ENCODE peak calls at places on chromosome 3, in ten cellular contexts. H, W, O, T, G, L, M, B, I and R are unnamed samples.

GRCh38 chr3:63974451-63974850 is 48.8 kb downstream of the PSMD6 start:
- DNase-seq in H (no peak), W (no peak), O (no peak), T (no peak), G (no peak), L (no peak), M (no peak), B (no peak), I (no peak), R (no peak)

GRCh38 chr3:112199622-112200316 is 66.7 kb upstream of the GCSAM start:
- DNase-seq in H (no peak), W (no peak), O (no peak), T (no peak), G (no peak), L (no peak), M (no peak), B (no peak), I (no peak), R (no peak)

GRCh38 chr3:109818081-109818480 is 480.7 kb upstream of the DPPA4 start:
- DNase-seq in H (no peak), W (no peak), O (no peak), T (no peak), G (no peak), L (no peak), M (no peak), B (no peak), I (no peak), R (no peak)

GRCh38 chr3:61848885-61849284 is 287.5 kb downstream of the PTPRG start:
- DNase-seq in H (no peak), W (no peak), O (no peak), T (peak; percentile 35), G (no peak), L (no peak), M (no peak), B (no peak), I (no peak), R (no peak)

GRCh38 chr3:71441925-71442620 is 141.5 kb downstream of the FOXP1 start:
- DNase-seq in H (no peak), W (no peak), O (no peak), T (no peak), G (peak; percentile 52), L (no peak), M (no peak), B (no peak), I (no peak), R (no peak)

GRCh38 chr3:47295322-47295721 is 12.6 kb downstream of the KLHL18 start:
- DNase-seq in H (no peak), W (no peak), O (no peak), T (no peak), G (no peak), L (no peak), M (no peak), B (no peak), I (no peak), R (no peak)

GRCh38 chr3:64163019-64163754 is 62.1 kb downstream of the PRICKLE2 start:
- DNase-seq in H (no peak), W (no peak), O (peak; percentile 36), T (no peak), G (no peak), L (no peak), M (no peak), B (no peak), I (no peak), R (no peak)

GRCh38 chr3:120170223-120170622 is 76.0 kb upstream of the GSK3B start:
- DNase-seq in H (peak; percentile 77), W (no peak), O (no peak), T (peak; percentile 29), G (no peak), L (no peak), M (no peak), B (no peak), I (no peak), R (peak; percentile 15)

GRCh38 chr3:83195243-83195642 is 1433.8 kb upstream of the GBE1 start:
- DNase-seq in H (no peak), W (no peak), O (no peak), T (no peak), G (no peak), L (no peak), M (no peak), B (no peak), I (no peak), R (no peak)

GRCh38 chr3:66552846-66553245 is 52.0 kb upstream of the LRIG1 start:
- DNase-seq in H (no peak), W (no peak), O (no peak), T (no peak), G (no peak), L (no peak), M (no peak), B (no peak), I (no peak), R (no peak)

GRCh38 chr3:123300056-123300455 is 98.3 kb downstream of the SEC22A start:
- DNase-seq in H (no peak), W (peak; percentile 68), O (no peak), T (no peak), G (no peak), L (no peak), M (no peak), B (no peak), I (no peak), R (no peak)

GRCh38 chr3:57959407-57960173 is 48.6 kb upstream of the FLNB start:
- DNase-seq in H (no peak), W (no peak), O (no peak), T (no peak), G (no peak), L (no peak), M (no peak), B (no peak), I (no peak), R (no peak)

GRCh38 chr3:98812851-98813374 is 49.8 kb downstream of the ST3GAL6 start:
- DNase-seq in H (no peak), W (no peak), O (no peak), T (no peak), G (peak; percentile 12), L (peak; percentile 88), M (peak; percentile 16), B (peak; percentile 53), I (peak; percentile 42), R (peak; percentile 24)

GRCh38 chr3:98807565-98807964 is 44.4 kb downstream of the ST3GAL6 start:
- DNase-seq in H (no peak), W (no peak), O (no peak), T (no peak), G (no peak), L (no peak), M (no peak), B (no peak), I (no peak), R (no peak)

GRCh38 chr3:98808071-98808470 is 44.9 kb downstream of the ST3GAL6 start:
- DNase-seq in H (no peak), W (no peak), O (no peak), T (no peak), G (no peak), L (no peak), M (no peak), B (no peak), I (no peak), R (no peak)

GRCh38 chr3:98809561-98809960 is 46.4 kb downstream of the ST3GAL6 start:
- DNase-seq in H (no peak), W (no peak), O (no peak), T (peak; percentile 30), G (no peak), L (no peak), M (no peak), B (no peak), I (no peak), R (no peak)

GRCh38 chr3:98811048-98811447 is 47.9 kb downstream of the ST3GAL6 start:
- DNase-seq in H (no peak), W (no peak), O (no peak), T (no peak), G (no peak), L (peak; percentile 61), M (no peak), B (no peak), I (no peak), R (no peak)
- H3K36me3 ChIP-seq in H (peaks cover 14% of the 10 kb centered on the region), W (peaks cover 13% of the 10 kb centered on the region), O (no peaks in the 10 kb centered on the region), T (peaks cover 21% of the 10 kb centered on the region), G (peaks cover 9% of the 10 kb centered on the region), L (no peaks in the 10 kb centered on the region), M (peaks cover 23% of the 10 kb centered on the region), B (peaks cover 31% of the 10 kb centered on the region), I (peaks cover 16% of the 10 kb centered on the region), R (no peaks in the 10 kb centered on the region)

GRCh38 chr3:157136647-157137387 is 23.1 kb downstream of the CCNL1 start:
- DNase-seq in H (no peak), W (peak; percentile 65), O (peak; percentile 48), T (peak; percentile 38), G (peak; percentile 75), L (peak; percentile 91), M (no peak), B (peak; percentile 67), I (no peak), R (peak; percentile 81)
- H3K27ac ChIP-seq in H (no peak overlapping the region), W (peak overlapping the region; percentile 63), O (peak overlapping the region; percentile 70), T (peak overlapping the region; percentile 12), G (peak overlapping the region; percentile 64), L (peak overlapping the region; percentile 92), M (no peak overlapping the region), B (peak overlapping the region; percentile 82), I (peak overlapping the region; percentile 33), R (peak overlapping the region; percentile 78)

DNA sequence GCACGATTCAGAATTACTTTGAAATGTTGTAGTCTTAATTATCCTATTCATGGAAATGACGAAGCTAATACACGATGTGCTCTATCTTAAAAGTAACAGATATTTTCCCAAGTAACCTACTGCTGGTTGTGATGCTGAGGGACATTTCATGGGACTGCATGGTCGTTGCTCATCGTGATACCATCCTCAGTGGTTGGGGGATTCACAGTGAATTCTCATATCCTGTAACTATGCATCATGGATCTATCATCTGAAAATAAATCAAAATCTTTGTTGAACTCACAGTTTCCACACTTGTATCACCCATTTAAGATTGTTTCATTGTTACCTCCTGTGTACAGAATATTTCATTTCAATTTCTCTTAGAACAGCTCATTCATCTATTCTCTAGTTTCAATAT is 84.7 kb downstream of the OPA1 start:
- DNase-seq in H (no peak), W (no peak), O (no peak), T (no peak), G (no peak), L (no peak), M (no peak), B (no peak), I (no peak), R (no peak)
- H3K36me3 ChIP-seq in H (no peaks in the 10 kb centered on the region), W (peaks cover 13% of the 10 kb centered on the region), O (no peaks in the 10 kb centered on the region), T (peaks cover 5% of the 10 kb centered on the region), G (peaks cover 7% of the 10 kb centered on the region), L (no peaks in the 10 kb centered on the region), M (peaks cover 46% of the 10 kb centered on the region), B (peaks cover 23% of the 10 kb centered on the region), I (peaks cover 3% of the 10 kb centered on the region), R (peaks cover 3% of the 10 kb centered on the region)

GRCh38 chr3:194682651-194683310 is 2.9 kb upstream of the FAM43A start:
- DNase-seq in H (peak; percentile 90), W (peak; percentile 88), O (peak; percentile 89), T (peak; percentile 78), G (peak; percentile 84), L (peak; percentile 68), M (peak; percentile 85), B (peak; percentile 80), I (peak; percentile 81), R (peak; percentile 82)
- H3K27ac ChIP-seq in H (peak overlapping the region; percentile 47), W (no peak overlapping the region), O (peak overlapping the region; percentile 62), T (no peak overlapping the region), G (no peak overlapping the region), L (no peak overlapping the region), M (no peak overlapping the region), B (peak overlapping the region; percentile 45), I (peak overlapping the region; percentile 34), R (no peak overlapping the region)

GRCh38 chr3:172287811-172288477 is 160.3 kb downstream of the GHSR start:
- DNase-seq in H (no peak), W (no peak), O (no peak), T (no peak), G (no peak), L (peak; percentile 57), M (no peak), B (no peak), I (no peak), R (no peak)
- H3K36me3 ChIP-seq in H (peaks cover 8% of the 10 kb centered on the region), W (no peaks in the 10 kb centered on the region), O (no peaks in the 10 kb centered on the region), T (peaks cover 35% of the 10 kb centered on the region), G (no peaks in the 10 kb centered on the region), L (peaks cover 10% of the 10 kb centered on the region), M (peaks cover 72% of the 10 kb centered on the region), B (peaks cover 46% of the 10 kb centered on the region), I (peaks cover 8% of the 10 kb centered on the region), R (no peaks in the 10 kb centered on the region)